ENCODE peak calls at places on chromosome 4, in six cellular contexts. One of them, this sample, is unnamed.

GRCh38 chr4:102514298-102514964 is 13.3 kb downstream of the NFKB1 start:
- DNase-seq in AG08396: no peak
- DNase-seq in HCEC 1CT: no peak
- DNase-seq in stimulated activated CD4-positive, alpha-beta T cell treated with anti-CD3 and anti-CD28 coated beads, Interleukin-4, amount 100 ng/mL, for 24 hours: no peak
- DNase-seq in smooth muscle cell of the brain vasculature: no peak
- DNase-seq in EL: no peak
- DNase-seq in this sample: no peak

GRCh38 chr4:158285429-158286216 is 75.3 kb downstream of the TMEM144 start:
- DNase-seq in stimulated activated CD4-positive, alpha-beta T cell treated with anti-CD3 and anti-CD28 coated beads, Interleukin-4, amount 100 ng/mL, for 24 hours: no peak
- DNase-seq in HCEC 1CT: no peak
- DNase-seq in AG08396: no peak
- DNase-seq in smooth muscle cell of the brain vasculature: no peak
- DNase-seq in EL: no peak
- DNase-seq in this sample: no peak

GRCh38 chr4:78372282-78372988 is 179.1 kb upstream of the ANXA3 start:
- DNase-seq in AG08396: no peak
- DNase-seq in EL: no peak
- DNase-seq in stimulated activated CD4-positive, alpha-beta T cell treated with anti-CD3 and anti-CD28 coated beads, Interleukin-4, amount 100 ng/mL, for 24 hours: no peak
- DNase-seq in HCEC 1CT: no peak
- DNase-seq in smooth muscle cell of the brain vasculature: no peak
- DNase-seq in this sample: no peak

GRCh38 chr4:73067971-73068394 is 1.5 kb downstream of the COX18 start:
- DNase-seq in stimulated activated CD4-positive, alpha-beta T cell treated with anti-CD3 and anti-CD28 coated beads, Interleukin-4, amount 100 ng/mL, for 24 hours: peak
- DNase-seq in HCEC 1CT: no peak
- DNase-seq in smooth muscle cell of the brain vasculature: no peak
- DNase-seq in EL: peak
- DNase-seq in AG08396: no peak
- DNase-seq in this sample: no peak

GRCh38 chr4:86544313-86544966 is 49.7 kb upstream of the PTPN13 start:
- DNase-seq in EL: no peak
- DNase-seq in stimulated activated CD4-positive, alpha-beta T cell treated with anti-CD3 and anti-CD28 coated beads, Interleukin-4, amount 100 ng/mL, for 24 hours: no peak
- DNase-seq in AG08396: no peak
- DNase-seq in smooth muscle cell of the brain vasculature: no peak
- DNase-seq in HCEC 1CT: no peak
- DNase-seq in this sample: no peak

GRCh38 chr4:40719008-40719623 is 30.6 kb upstream of the NSUN7 start:
- DNase-seq in AG08396: peak
- DNase-seq in stimulated activated CD4-positive, alpha-beta T cell treated with anti-CD3 and anti-CD28 coated beads, Interleukin-4, amount 100 ng/mL, for 24 hours: no peak
- DNase-seq in smooth muscle cell of the brain vasculature: peak
- DNase-seq in HCEC 1CT: peak
- DNase-seq in EL: peak
- DNase-seq in this sample: no peak

GRCh38 chr4:104475652-104476051 is 19.0 kb downstream of the CXXC4 start:
- DNase-seq in smooth muscle cell of the brain vasculature: no peak
- DNase-seq in EL: no peak
- DNase-seq in stimulated activated CD4-positive, alpha-beta T cell treated with anti-CD3 and anti-CD28 coated beads, Interleukin-4, amount 100 ng/mL, for 24 hours: no peak
- DNase-seq in HCEC 1CT: no peak
- DNase-seq in AG08396: no peak
- DNase-seq in this sample: no peak

GRCh38 chr4:187668683-187669082 is 326.9 kb upstream of the ZFP42 start:
- DNase-seq in EL: peak
- DNase-seq in stimulated activated CD4-positive, alpha-beta T cell treated with anti-CD3 and anti-CD28 coated beads, Interleukin-4, amount 100 ng/mL, for 24 hours: no peak
- DNase-seq in AG08396: peak
- DNase-seq in smooth muscle cell of the brain vasculature: no peak
- DNase-seq in HCEC 1CT: peak
- DNase-seq in this sample: no peak

GRCh38 chr4:79078339-79078738 is 139.1 kb upstream of the PAQR3 start:
- DNase-seq in AG08396: no peak
- DNase-seq in EL: no peak
- DNase-seq in HCEC 1CT: no peak
- DNase-seq in stimulated activated CD4-positive, alpha-beta T cell treated with anti-CD3 and anti-CD28 coated beads, Interleukin-4, amount 100 ng/mL, for 24 hours: no peak
- DNase-seq in smooth muscle cell of the brain vasculature: no peak
- DNase-seq in this sample: no peak

GRCh38 chr4:107349266-107349665 is 313.2 kb upstream of the DKK2 start:
- DNase-seq in AG08396: no peak
- DNase-seq in stimulated activated CD4-positive, alpha-beta T cell treated with anti-CD3 and anti-CD28 coated beads, Interleukin-4, amount 100 ng/mL, for 24 hours: no peak
- DNase-seq in smooth muscle cell of the brain vasculature: no peak
- DNase-seq in EL: peak
- DNase-seq in HCEC 1CT: peak
- DNase-seq in this sample: no peak

GRCh38 chr4:8726344-8726851 is 133.8 kb downstream of the CPZ start:
- DNase-seq in smooth muscle cell of the brain vasculature: no peak
- DNase-seq in AG08396: no peak
- DNase-seq in EL: no peak
- DNase-seq in HCEC 1CT: no peak
- DNase-seq in stimulated activated CD4-positive, alpha-beta T cell treated with anti-CD3 and anti-CD28 coated beads, Interleukin-4, amount 100 ng/mL, for 24 hours: no peak
- DNase-seq in this sample: peak

GRCh38 chr4:53785996-53786395 is 194.7 kb upstream of the LNX1 start:
- DNase-seq in EL: no peak
- DNase-seq in HCEC 1CT: no peak
- DNase-seq in smooth muscle cell of the brain vasculature: no peak
- DNase-seq in AG08396: no peak
- DNase-seq in stimulated activated CD4-positive, alpha-beta T cell treated with anti-CD3 and anti-CD28 coated beads, Interleukin-4, amount 100 ng/mL, for 24 hours: no peak
- DNase-seq in this sample: no peak

GRCh38 chr4:162163892-162164759 is at the start of gene FSTL5:
- DNase-seq in AG08396: peak
- DNase-seq in stimulated activated CD4-positive, alpha-beta T cell treated with anti-CD3 and anti-CD28 coated beads, Interleukin-4, amount 100 ng/mL, for 24 hours: peak
- DNase-seq in HCEC 1CT: peak
- DNase-seq in smooth muscle cell of the brain vasculature: peak
- DNase-seq in EL: peak
- DNase-seq in this sample: peak

GRCh38 chr4:140308366-140309123 is 64.9 kb upstream of the SCOC start:
- DNase-seq in smooth muscle cell of the brain vasculature: peak
- DNase-seq in AG08396: peak
- DNase-seq in stimulated activated CD4-positive, alpha-beta T cell treated with anti-CD3 and anti-CD28 coated beads, Interleukin-4, amount 100 ng/mL, for 24 hours: no peak
- DNase-seq in EL: peak
- DNase-seq in HCEC 1CT: peak
- DNase-seq in this sample: no peak

GRCh38 chr4:138175337-138175794 is 66.8 kb downstream of the SLC7A11 start:
- DNase-seq in EL: no peak
- DNase-seq in stimulated activated CD4-positive, alpha-beta T cell treated with anti-CD3 and anti-CD28 coated beads, Interleukin-4, amount 100 ng/mL, for 24 hours: no peak
- DNase-seq in HCEC 1CT: no peak
- DNase-seq in AG08396: peak
- DNase-seq in smooth muscle cell of the brain vasculature: no peak
- DNase-seq in this sample: no peak

GRCh38 chr4:183563874-183564273 is 59.0 kb downstream of the ING2 start:
- DNase-seq in smooth muscle cell of the brain vasculature: no peak
- DNase-seq in HCEC 1CT: no peak
- DNase-seq in EL: peak
- DNase-seq in AG08396: no peak
- DNase-seq in stimulated activated CD4-positive, alpha-beta T cell treated with anti-CD3 and anti-CD28 coated beads, Interleukin-4, amount 100 ng/mL, for 24 hours: no peak
- DNase-seq in this sample: no peak

GRCh38 chr4:143667461-143667860 is 33.0 kb downstream of the FREM3 start:
- DNase-seq in EL: peak
- DNase-seq in HCEC 1CT: no peak
- DNase-seq in stimulated activated CD4-positive, alpha-beta T cell treated with anti-CD3 and anti-CD28 coated beads, Interleukin-4, amount 100 ng/mL, for 24 hours: no peak
- DNase-seq in AG08396: peak
- DNase-seq in smooth muscle cell of the brain vasculature: no peak
- DNase-seq in this sample: no peak

GRCh38 chr4:145266881-145267280 is 86.5 kb upstream of the OTUD4 start:
- DNase-seq in EL: no peak
- DNase-seq in smooth muscle cell of the brain vasculature: no peak
- DNase-seq in stimulated activated CD4-positive, alpha-beta T cell treated with anti-CD3 and anti-CD28 coated beads, Interleukin-4, amount 100 ng/mL, for 24 hours: no peak
- DNase-seq in AG08396: no peak
- DNase-seq in HCEC 1CT: no peak
- DNase-seq in this sample: no peak

GRCh38 chr4:151110236-151110635 is 10.8 kb downstream of the RPS3A start:
- DNase-seq in stimulated activated CD4-positive, alpha-beta T cell treated with anti-CD3 and anti-CD28 coated beads, Interleukin-4, amount 100 ng/mL, for 24 hours: no peak
- DNase-seq in smooth muscle cell of the brain vasculature: no peak
- DNase-seq in EL: no peak
- DNase-seq in HCEC 1CT: no peak
- DNase-seq in AG08396: no peak
- DNase-seq in this sample: no peak

This sample was measured in lower lobe of right lung.